ENCODE peak calls at places on chromosomes 6 and 20, in six cellular contexts. One of them, this sample, is unnamed.

GRCh38 chr6:5213851-5214507 is 46.8 kb downstream of the LYRM4 start:
- DNase-seq in left lung: no peak
- DNase-seq in pancreas: no peak
- DNase-seq in neural progenitor cell: no peak
- DNase-seq in colonic mucosa: no peak
- DNase-seq in cardiac muscle cell: peak; percentile 52
- DNase-seq in this sample: no peak

GRCh38 chr20:45049904-45050471 is 50.9 kb downstream of the KCNS1 start:
- DNase-seq in cardiac muscle cell: no peak
- DNase-seq in left lung: no peak
- DNase-seq in neural progenitor cell: peak; percentile 43
- DNase-seq in colonic mucosa: no peak
- DNase-seq in pancreas: no peak
- DNase-seq in this sample: peak; percentile 71

GRCh38 chr20:54611701-54612487 is 136.5 kb downstream of the DOK5 start:
- DNase-seq in left lung: no peak
- DNase-seq in colonic mucosa: no peak
- DNase-seq in pancreas: no peak
- DNase-seq in neural progenitor cell: no peak
- DNase-seq in cardiac muscle cell: no peak
- DNase-seq in this sample: no peak

GRCh38 chr20:33531047-33531877 is 41.4 kb downstream of the CBFA2T2 start:
- DNase-seq in colonic mucosa: no peak
- DNase-seq in pancreas: no peak
- DNase-seq in left lung: no peak
- DNase-seq in cardiac muscle cell: peak; percentile 60
- DNase-seq in neural progenitor cell: peak; percentile 29
- DNase-seq in this sample: no peak

GRCh38 chr20:22459754-22460153 is 124.6 kb downstream of the FOXA2 start:
- DNase-seq in left lung: no peak
- DNase-seq in pancreas: no peak
- DNase-seq in cardiac muscle cell: no peak
- DNase-seq in colonic mucosa: no peak
- DNase-seq in neural progenitor cell: no peak
- DNase-seq in this sample: no peak

GRCh38 chr20:40802886-40803285 is 113.8 kb upstream of the MAFB start:
- DNase-seq in neural progenitor cell: no peak
- DNase-seq in left lung: no peak
- DNase-seq in cardiac muscle cell: no peak
- DNase-seq in pancreas: no peak
- DNase-seq in colonic mucosa: no peak
- DNase-seq in this sample: no peak

GRCh38 chr6:84065718-84066290 is 32.2 kb downstream of the MRAP2 start:
- DNase-seq in colonic mucosa: no peak
- DNase-seq in neural progenitor cell: no peak
- DNase-seq in left lung: no peak
- DNase-seq in cardiac muscle cell: peak; percentile 45
- DNase-seq in pancreas: no peak
- DNase-seq in this sample: no peak

GRCh38 chr20:25470045-25470444 is 62.6 kb downstream of the GINS1 start:
- DNase-seq in colonic mucosa: peak; percentile 39
- DNase-seq in neural progenitor cell: peak; percentile 68
- DNase-seq in cardiac muscle cell: peak; percentile 43
- DNase-seq in pancreas: no peak
- DNase-seq in left lung: no peak
- DNase-seq in this sample: no peak

GRCh38 chr20:46351357-46352058 is 43.2 kb upstream of the CDH22 start:
- DNase-seq in left lung: no peak
- DNase-seq in colonic mucosa: no peak
- DNase-seq in neural progenitor cell: no peak
- DNase-seq in pancreas: no peak
- DNase-seq in cardiac muscle cell: no peak
- DNase-seq in this sample: no peak

GRCh38 chr6:27288136-27289044 is 23.7 kb downstream of the POM121L2 start:
- DNase-seq in left lung: no peak
- DNase-seq in colonic mucosa: no peak
- DNase-seq in cardiac muscle cell: no peak
- DNase-seq in pancreas: no peak
- DNase-seq in neural progenitor cell: peak; percentile 56
- DNase-seq in this sample: no peak

GRCh38 chr6:41939848-41940758 is 1.5 kb downstream of the CCND3 start:
- DNase-seq in neural progenitor cell: peak; percentile 52
- DNase-seq in cardiac muscle cell: peak; percentile 84
- DNase-seq in left lung: peak; percentile 44
- DNase-seq in colonic mucosa: peak; percentile 84
- DNase-seq in pancreas: no peak
- DNase-seq in this sample: no peak

GRCh38 chr20:57392130-57392445 is 892 bp downstream of the RBM38 start:
- DNase-seq in left lung: no peak
- DNase-seq in colonic mucosa: no peak
- DNase-seq in cardiac muscle cell: no peak
- DNase-seq in neural progenitor cell: peak; percentile 30
- DNase-seq in pancreas: no peak
- DNase-seq in this sample: no peak

GRCh38 chr20:6122111-6122872 is 538 bp downstream of the FERMT1 start:
- DNase-seq in pancreas: no peak
- DNase-seq in neural progenitor cell: peak; percentile 15
- DNase-seq in cardiac muscle cell: peak; percentile 84
- DNase-seq in left lung: no peak
- DNase-seq in colonic mucosa: peak; percentile 42
- DNase-seq in this sample: no peak

GRCh38 chr6:158789115-158789917 is 29.9 kb downstream of the EZR start:
- DNase-seq in neural progenitor cell: no peak
- DNase-seq in left lung: no peak
- DNase-seq in pancreas: peak; percentile 43
- DNase-seq in colonic mucosa: no peak
- DNase-seq in cardiac muscle cell: no peak
- DNase-seq in this sample: no peak

GRCh38 chr20:34771680-34772081 is 53.8 kb downstream of the NCOA6 start:
- DNase-seq in colonic mucosa: no peak
- DNase-seq in left lung: no peak
- DNase-seq in neural progenitor cell: no peak
- DNase-seq in cardiac muscle cell: peak; percentile 29
- DNase-seq in pancreas: no peak
- DNase-seq in this sample: no peak

GRCh38 chr6:118551063-118551672 is 3.1 kb downstream of the PLN start:
- DNase-seq in pancreas: no peak
- DNase-seq in colonic mucosa: no peak
- DNase-seq in left lung: no peak
- DNase-seq in cardiac muscle cell: peak; percentile 81
- DNase-seq in neural progenitor cell: peak; percentile 59
- DNase-seq in this sample: no peak

GRCh38 chr6:118249680-118250079 is 298.4 kb upstream of the PLN start:
- DNase-seq in neural progenitor cell: no peak
- DNase-seq in pancreas: no peak
- DNase-seq in left lung: no peak
- DNase-seq in colonic mucosa: no peak
- DNase-seq in cardiac muscle cell: no peak
- DNase-seq in this sample: no peak

GRCh38 chr6:26311385-26312095 is 53.5 kb upstream of the BTN3A2 start:
- DNase-seq in neural progenitor cell: peak; percentile 50
- DNase-seq in left lung: no peak
- DNase-seq in colonic mucosa: peak; percentile 67
- DNase-seq in cardiac muscle cell: peak; percentile 74
- DNase-seq in pancreas: no peak
- DNase-seq in this sample: no peak

GRCh38 chr6:42345696-42346416 is 105.9 kb downstream of the TRERF1 start:
- DNase-seq in neural progenitor cell: no peak
- DNase-seq in colonic mucosa: no peak
- DNase-seq in left lung: no peak
- DNase-seq in cardiac muscle cell: no peak
- DNase-seq in pancreas: no peak
- DNase-seq in this sample: no peak

GRCh38 chr20:63694596-63695418 is 1.6 kb upstream of the TNFRSF6B start:
- DNase-seq in colonic mucosa: no peak
- DNase-seq in pancreas: no peak
- DNase-seq in neural progenitor cell: no peak
- DNase-seq in left lung: no peak
- DNase-seq in cardiac muscle cell: no peak
- DNase-seq in this sample: no peak

GRCh38 chr20:63696311-63696627 is 183 bp upstream of the TNFRSF6B start:
- DNase-seq in colonic mucosa: peak; percentile 64
- DNase-seq in neural progenitor cell: peak; percentile 62
- DNase-seq in pancreas: peak; percentile 56
- DNase-seq in cardiac muscle cell: peak; percentile 46
- DNase-seq in left lung: no peak
- DNase-seq in this sample: no peak

GRCh38 chr20:63696628-63697356 is at the start of gene TNFRSF6B:
- DNase-seq in cardiac muscle cell: no peak
- DNase-seq in neural progenitor cell: no peak
- DNase-seq in left lung: no peak
- DNase-seq in colonic mucosa: no peak
- DNase-seq in pancreas: peak; percentile 62
- DNase-seq in this sample: no peak

GRCh38 chr20:63693975-63694595 is 2.4 kb upstream of the TNFRSF6B start:
- DNase-seq in neural progenitor cell: no peak
- DNase-seq in colonic mucosa: no peak
- DNase-seq in left lung: no peak
- DNase-seq in cardiac muscle cell: no peak
- DNase-seq in pancreas: no peak
- DNase-seq in this sample: no peak

DNA sequence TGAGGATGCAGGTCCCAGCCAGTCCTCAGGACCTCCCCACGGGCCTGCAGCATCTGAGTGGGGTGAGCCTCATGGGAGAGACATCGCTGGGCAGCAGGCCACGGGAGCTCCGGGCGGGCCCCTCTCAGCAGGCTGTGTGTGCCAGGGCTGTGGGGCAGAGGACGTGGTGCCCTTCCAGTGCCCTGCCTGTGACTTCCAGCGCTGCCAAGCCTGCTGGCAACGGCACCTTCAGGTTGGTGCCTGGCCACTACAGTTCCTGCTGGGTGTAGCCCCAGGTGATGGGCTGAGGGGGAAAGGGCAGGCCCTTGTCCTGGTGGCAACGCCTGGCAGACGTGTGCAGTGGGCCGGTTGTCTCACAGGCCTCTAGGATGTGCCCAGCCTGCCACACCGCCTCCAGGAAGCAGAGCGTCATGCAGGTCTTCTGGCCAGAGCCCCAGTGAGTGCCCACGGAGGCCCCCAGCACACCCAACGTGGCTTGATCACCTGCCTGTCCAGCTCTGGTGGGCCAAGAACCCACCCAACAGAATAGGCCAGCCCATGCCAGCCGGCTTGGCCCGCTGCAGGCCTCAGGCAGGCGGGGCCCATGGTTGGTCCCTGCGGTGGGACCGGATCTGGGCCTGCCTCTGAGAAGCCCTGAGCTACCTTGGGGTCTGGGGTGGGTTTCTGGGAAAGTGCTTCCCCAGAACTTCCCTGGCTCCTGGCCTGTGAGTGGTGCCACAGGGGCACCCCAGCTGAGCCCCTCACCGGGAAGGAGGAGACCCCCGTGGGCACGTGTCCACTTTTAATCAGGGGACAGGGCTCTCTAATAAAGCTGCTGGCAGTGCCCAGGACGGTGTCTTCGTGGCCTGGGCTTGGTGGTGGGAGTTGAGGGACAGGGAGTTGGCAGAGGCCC is 787 bp upstream of the TNFRSF6B start:
- DNase-seq in neural progenitor cell: no peak
- DNase-seq in left lung: no peak
- DNase-seq in cardiac muscle cell: no peak
- DNase-seq in pancreas: no peak
- DNase-seq in colonic mucosa: no peak
- DNase-seq in this sample: no peak
- H3K27ac ChIP-seq in neural progenitor cell: no peak overlapping the region
- H3K27ac ChIP-seq in left lung: peak overlapping the region; percentile 82
- H3K27ac ChIP-seq in cardiac muscle cell: no peak overlapping the region
- H3K27ac ChIP-seq in pancreas: no peak overlapping the region
- H3K27ac ChIP-seq in colonic mucosa: peak overlapping the region; percentile 46
- H3K27ac ChIP-seq in this sample: peak overlapping the region; percentile 57

GRCh38 chr6:124798942-124799496 is 163.2 kb upstream of the RNF217 start:
- DNase-seq in cardiac muscle cell: no peak
- DNase-seq in left lung: no peak
- DNase-seq in pancreas: no peak
- DNase-seq in colonic mucosa: no peak
- DNase-seq in neural progenitor cell: no peak
- DNase-seq in this sample: no peak
- TF ChIP-seq CTCF in cardiac muscle cell: no peak
- TF ChIP-seq CTCF in left lung: no peak
- TF ChIP-seq CTCF in pancreas: no peak
- TF ChIP-seq CTCF in colonic mucosa: no peak
- TF ChIP-seq CTCF in neural progenitor cell: peak; percentile 25
- TF ChIP-seq CTCF in this sample: no peak

DNA sequence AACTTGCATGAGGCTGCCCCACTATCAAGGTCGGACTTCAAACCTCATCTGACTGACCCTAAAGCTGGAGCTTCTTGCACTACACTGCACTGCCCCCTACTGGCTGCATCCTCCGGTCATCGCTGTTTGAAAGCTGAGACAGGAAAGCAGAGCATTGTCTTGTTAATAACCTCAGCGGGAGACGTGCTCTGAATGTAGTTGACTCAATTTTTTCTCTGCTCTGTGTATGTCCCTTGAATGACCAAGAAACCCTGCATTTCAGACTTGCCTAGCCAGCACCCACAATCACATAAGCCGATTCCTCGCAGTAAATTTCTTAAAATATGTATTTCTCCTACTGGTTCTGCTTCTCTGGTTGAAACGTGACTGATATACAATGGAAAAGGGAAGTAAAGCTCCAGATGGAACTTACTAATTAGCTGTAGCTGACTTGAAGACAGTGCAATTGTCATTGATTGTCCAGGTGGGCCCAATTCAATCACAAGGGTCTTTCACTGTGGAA is 27.8 kb downstream of the TCF21 start:
- DNase-seq in pancreas: peak; percentile 94
- DNase-seq in left lung: peak; percentile 79
- DNase-seq in colonic mucosa: peak; percentile 93
- DNase-seq in neural progenitor cell: peak; percentile 97
- DNase-seq in cardiac muscle cell: peak; percentile 95
- DNase-seq in this sample: peak; percentile 94
- H3K4me3 ChIP-seq in pancreas: no peak overlapping the region
- H3K4me3 ChIP-seq in left lung: no peak overlapping the region
- H3K4me3 ChIP-seq in colonic mucosa: no peak overlapping the region
- H3K4me3 ChIP-seq in neural progenitor cell: peak overlapping the region; percentile 33
- H3K4me3 ChIP-seq in cardiac muscle cell: no peak overlapping the region
- H3K4me3 ChIP-seq in this sample: no peak overlapping the region

DNA sequence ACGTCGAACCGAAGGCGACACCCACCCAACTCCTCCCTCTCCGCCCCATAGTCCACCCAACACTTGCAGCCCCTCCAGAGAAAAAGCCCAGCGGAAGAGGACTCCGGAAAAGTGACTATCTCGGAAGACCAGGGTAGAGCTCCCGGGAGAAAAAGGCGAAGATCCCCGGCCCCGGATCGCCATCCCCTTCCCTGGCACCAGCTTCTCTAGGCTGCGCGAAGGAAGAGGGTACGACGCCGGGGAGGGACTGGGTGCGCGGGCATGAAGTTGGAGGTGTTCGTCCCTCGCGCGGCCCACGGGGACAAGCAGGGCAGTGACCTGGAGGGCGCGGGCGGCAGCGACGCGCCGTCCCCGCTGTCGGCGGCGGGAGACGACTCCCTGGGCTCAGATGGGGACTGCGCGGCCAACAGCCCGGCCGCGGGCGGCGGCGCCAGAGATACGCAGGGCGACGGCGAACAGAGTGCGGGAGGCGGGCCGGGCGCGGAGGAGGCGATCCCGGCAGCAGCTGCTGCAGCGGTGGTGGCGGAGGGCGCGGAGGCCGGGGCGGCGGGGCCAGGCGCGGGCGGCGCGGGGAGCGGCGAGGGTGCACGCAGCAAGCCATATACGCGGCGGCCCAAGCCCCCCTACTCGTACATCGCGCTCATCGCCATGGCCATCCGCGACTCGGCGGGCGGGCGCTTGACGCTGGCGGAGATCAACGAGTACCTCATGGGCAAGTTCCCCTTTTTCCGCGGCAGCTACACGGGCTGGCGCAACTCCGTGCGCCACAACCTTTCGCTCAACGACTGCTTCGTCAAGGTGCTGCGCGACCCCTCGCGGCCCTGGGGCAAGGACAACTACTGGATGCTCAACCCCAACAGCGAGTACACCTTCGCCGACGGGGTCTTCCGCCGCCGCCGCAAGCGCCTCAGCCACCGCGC is 806 bp downstream of the FOXQ1 start:
- DNase-seq in left lung: peak; percentile 41
- DNase-seq in colonic mucosa: no peak
- DNase-seq in neural progenitor cell: peak; percentile 66
- DNase-seq in pancreas: peak; percentile 70
- DNase-seq in cardiac muscle cell: no peak
- DNase-seq in this sample: peak; percentile 41
- H3K27ac ChIP-seq in left lung: peak overlapping the region; percentile 63
- H3K27ac ChIP-seq in colonic mucosa: no peak overlapping the region
- H3K27ac ChIP-seq in neural progenitor cell: no peak overlapping the region
- H3K27ac ChIP-seq in pancreas: peak overlapping the region; percentile 72
- H3K27ac ChIP-seq in cardiac muscle cell: no peak overlapping the region
- H3K27ac ChIP-seq in this sample: peak overlapping the region; percentile 86